ENCODE peak calls at places on chromosomes 2 and 18, in five cellular contexts. One of them, this sample, is unnamed.

GRCh38 chr2:72442270-72442669 is 294.6 kb upstream of the CYP26B1 start:
- DNase-seq in cardiac fibroblast: no peak
- DNase-seq in ovary: no peak
- DNase-seq in A549: no peak
- DNase-seq in foreskin fibroblast: no peak
- DNase-seq in this sample: no peak

GRCh38 chr2:167104691-167105090 is 216.4 kb downstream of the XIRP2 start:
- DNase-seq in cardiac fibroblast: no peak
- DNase-seq in ovary: no peak
- DNase-seq in A549: no peak
- DNase-seq in foreskin fibroblast: no peak
- DNase-seq in this sample: no peak

GRCh38 chr2:112004246-112004645 is 50.8 kb upstream of the TMEM87B start:
- DNase-seq in cardiac fibroblast: no peak
- DNase-seq in ovary: no peak
- DNase-seq in A549: no peak
- DNase-seq in foreskin fibroblast: no peak
- DNase-seq in this sample: no peak

GRCh38 chr2:215479536-215480240 is 43.8 kb upstream of the FN1 start:
- DNase-seq in cardiac fibroblast: no peak
- DNase-seq in ovary: no peak
- DNase-seq in A549: no peak
- DNase-seq in foreskin fibroblast: no peak
- DNase-seq in this sample: no peak

GRCh38 chr2:176830362-176830761 is 382.2 kb upstream of the HNRNPA3 start:
- DNase-seq in cardiac fibroblast: no peak
- DNase-seq in ovary: no peak
- DNase-seq in A549: peak
- DNase-seq in foreskin fibroblast: no peak
- DNase-seq in this sample: peak

GRCh38 chr2:238061310-238062202 is 755 bp downstream of the SCLY start:
- DNase-seq in cardiac fibroblast: peak
- DNase-seq in ovary: no peak
- DNase-seq in A549: peak
- DNase-seq in foreskin fibroblast: peak
- DNase-seq in this sample: peak

GRCh38 chr18:36265035-36265434 is 32.5 kb upstream of the FHOD3 start:
- DNase-seq in cardiac fibroblast: peak
- DNase-seq in ovary: no peak
- DNase-seq in A549: no peak
- DNase-seq in foreskin fibroblast: no peak
- DNase-seq in this sample: no peak

GRCh38 chr18:31241900-31242409 is 76.0 kb upstream of the DSG1 start:
- DNase-seq in cardiac fibroblast: no peak
- DNase-seq in ovary: no peak
- DNase-seq in A549: peak
- DNase-seq in foreskin fibroblast: no peak
- DNase-seq in this sample: peak

GRCh38 chr18:35029103-35029502 is 12.1 kb upstream of the MAPRE2 start:
- DNase-seq in cardiac fibroblast: peak
- DNase-seq in ovary: no peak
- DNase-seq in A549: no peak
- DNase-seq in foreskin fibroblast: peak
- DNase-seq in this sample: no peak

GRCh38 chr2:10141736-10142639 is 19.4 kb downstream of the RRM2 start:
- DNase-seq in cardiac fibroblast: peak
- DNase-seq in ovary: no peak
- DNase-seq in A549: peak
- DNase-seq in foreskin fibroblast: no peak
- DNase-seq in this sample: peak

GRCh38 chr2:222296911-222297599 is 1.7 kb downstream of the PAX3 start:
- DNase-seq in cardiac fibroblast: no peak
- DNase-seq in ovary: no peak
- DNase-seq in A549: no peak
- DNase-seq in foreskin fibroblast: no peak
- DNase-seq in this sample: no peak

GRCh38 chr18:76494541-76495403 is at the start of gene ZNF516:
- DNase-seq in cardiac fibroblast: peak
- DNase-seq in ovary: peak
- DNase-seq in A549: no peak
- DNase-seq in foreskin fibroblast: no peak
- DNase-seq in this sample: peak

GRCh38 chr2:88329815-88330603 is 122.5 kb downstream of the FOXI3 start:
- DNase-seq in cardiac fibroblast: peak
- DNase-seq in ovary: no peak
- DNase-seq in A549: peak
- DNase-seq in foreskin fibroblast: peak
- DNase-seq in this sample: no peak

GRCh38 chr2:48890732-48891131 is 135.2 kb upstream of the LHCGR start:
- DNase-seq in cardiac fibroblast: no peak
- DNase-seq in ovary: no peak
- DNase-seq in A549: no peak
- DNase-seq in foreskin fibroblast: no peak
- DNase-seq in this sample: no peak

DNA sequence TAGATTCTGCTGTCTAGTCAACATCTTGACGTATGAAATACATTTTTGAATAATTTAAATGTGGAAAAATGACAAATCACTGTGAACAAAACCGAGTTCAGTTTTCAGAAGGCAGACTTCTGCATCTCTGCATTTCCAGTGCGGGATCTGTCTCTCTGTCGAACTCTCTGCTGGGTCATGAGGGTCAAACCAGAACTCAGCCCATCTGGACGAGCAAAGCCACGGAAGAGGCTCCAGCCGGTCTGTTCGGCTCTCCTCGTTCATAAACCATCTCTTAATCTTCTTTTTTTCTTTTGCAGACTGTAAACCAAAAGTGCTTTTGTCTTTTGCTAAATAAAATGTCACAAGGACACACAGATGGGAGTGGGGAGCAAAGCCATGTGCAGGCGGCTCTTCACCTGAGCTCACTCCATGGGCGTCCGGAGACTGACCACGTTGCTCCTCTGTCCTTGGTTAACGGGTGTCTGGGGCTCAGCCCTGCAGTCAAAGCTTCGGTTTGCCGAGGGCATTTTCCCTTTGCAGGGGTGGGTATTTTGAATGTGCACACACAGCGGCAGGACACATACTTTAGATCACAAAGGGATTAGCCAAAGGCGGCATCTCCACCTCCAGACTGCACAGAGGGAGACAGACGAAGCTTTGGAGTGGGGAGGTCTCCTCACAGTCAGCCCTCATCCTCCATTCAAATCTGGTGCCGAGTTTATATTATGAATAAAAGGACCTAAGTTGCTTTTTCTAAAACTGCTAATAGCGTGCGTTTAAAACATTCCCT is 737.9 kb upstream of the SALL3 start:
- DNase-seq in cardiac fibroblast: no peak
- DNase-seq in ovary: no peak
- DNase-seq in A549: no peak
- DNase-seq in foreskin fibroblast: no peak
- DNase-seq in this sample: no peak
- H3K4me3 ChIP-seq in cardiac fibroblast: no peak
- H3K4me3 ChIP-seq in ovary: no peak
- H3K4me3 ChIP-seq in A549: no peak
- H3K4me3 ChIP-seq in foreskin fibroblast: no peak
- H3K4me3 ChIP-seq in this sample: no peak

DNA sequence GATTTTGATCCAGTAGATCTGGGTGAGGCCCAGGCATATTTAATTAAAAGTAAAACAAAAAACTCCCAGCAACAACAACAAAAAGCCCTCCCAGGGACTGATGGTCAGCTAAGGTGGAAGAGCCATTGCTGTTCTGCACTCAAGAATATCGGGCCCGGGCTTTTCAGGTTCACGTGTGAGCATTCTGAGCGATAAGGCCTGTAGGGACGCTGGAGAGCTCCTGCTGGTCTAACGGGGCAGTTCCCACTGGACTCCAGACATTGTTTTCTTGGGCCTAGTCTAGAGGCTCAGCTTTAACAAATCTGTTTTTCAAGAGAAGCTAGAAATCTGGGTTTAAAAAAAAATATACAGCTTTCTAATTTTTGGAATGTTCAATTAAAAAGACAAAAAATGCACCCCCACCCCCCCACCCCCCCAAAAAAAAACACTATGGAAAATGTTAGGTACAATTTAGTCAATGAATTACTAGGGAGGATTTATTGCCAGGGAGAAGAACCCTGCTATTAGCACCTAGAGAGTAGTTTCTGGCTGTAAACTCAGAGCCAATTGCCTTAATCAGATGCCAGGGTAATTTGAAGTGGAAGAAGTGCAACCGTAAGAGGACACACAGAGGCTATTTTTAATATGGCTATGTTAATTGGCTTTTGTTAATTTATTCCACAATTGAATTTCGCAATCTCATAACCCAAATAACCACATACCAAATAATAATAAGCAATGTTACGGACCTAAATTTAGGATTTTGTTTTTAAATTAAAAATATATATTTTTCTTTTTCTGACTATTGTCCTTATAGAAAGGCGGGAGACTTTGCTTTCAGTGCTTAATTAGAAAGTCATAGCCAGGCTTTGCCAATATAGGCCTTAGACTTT is 78.9 kb downstream of the MAP4K4 start:
- DNase-seq in cardiac fibroblast: peak
- DNase-seq in ovary: no peak
- DNase-seq in A549: peak
- DNase-seq in foreskin fibroblast: no peak
- DNase-seq in this sample: no peak
- TF ChIP-seq CTCF in cardiac fibroblast: peak
- TF ChIP-seq CTCF in ovary: no peak
- TF ChIP-seq CTCF in A549: no peak
- TF ChIP-seq CTCF in foreskin fibroblast: no peak
- TF ChIP-seq CTCF in this sample: peak

GRCh38 chr2:219059725-219060682 is 717 bp downstream of the IHH start:
- DNase-seq in cardiac fibroblast: no peak
- DNase-seq in ovary: no peak
- DNase-seq in A549: peak
- DNase-seq in foreskin fibroblast: no peak
- DNase-seq in this sample: no peak
- H3K4me3 ChIP-seq in cardiac fibroblast: no peak
- H3K4me3 ChIP-seq in ovary: peak
- H3K4me3 ChIP-seq in A549: peak
- H3K4me3 ChIP-seq in foreskin fibroblast: no peak
- H3K4me3 ChIP-seq in this sample: no peak

DNA sequence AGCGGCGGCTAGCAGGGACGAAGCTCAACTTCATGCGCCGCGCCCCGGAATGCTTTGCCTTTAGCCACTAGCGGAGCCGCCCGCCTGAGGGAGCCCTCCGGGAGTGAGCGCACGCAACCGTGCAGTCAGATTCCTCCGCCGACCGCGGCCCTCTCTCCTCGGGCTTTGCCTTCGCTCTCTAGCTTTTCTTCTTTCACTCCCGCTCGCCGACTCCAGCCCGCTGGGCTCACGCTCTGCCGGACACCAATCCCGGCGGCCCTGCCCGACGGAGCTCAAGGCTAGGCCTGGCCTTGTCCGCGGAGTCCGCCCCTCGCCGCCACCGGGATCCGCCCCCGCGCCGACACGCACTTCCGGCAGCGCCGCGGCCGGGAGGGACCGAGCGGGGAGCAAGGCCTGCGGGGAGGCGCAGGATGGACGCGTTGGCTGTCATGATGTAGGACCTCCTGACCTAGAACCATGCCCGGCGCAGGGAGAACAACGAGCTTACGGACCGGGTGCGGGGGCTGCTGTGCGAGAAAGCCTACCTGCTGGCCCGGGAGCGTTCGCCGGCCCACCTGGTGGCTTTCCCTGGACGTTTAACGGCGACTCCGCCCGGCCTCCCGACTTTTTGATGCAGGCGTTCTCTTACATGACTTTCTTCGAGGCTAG is 40.8 kb upstream of the AKAIN1 start:
- DNase-seq in cardiac fibroblast: peak
- DNase-seq in ovary: peak
- DNase-seq in A549: peak
- DNase-seq in foreskin fibroblast: peak
- DNase-seq in this sample: peak
- TF ChIP-seq CTCF in cardiac fibroblast: peak
- TF ChIP-seq CTCF in ovary: peak
- TF ChIP-seq CTCF in A549: no peak
- TF ChIP-seq CTCF in foreskin fibroblast: no peak
- TF ChIP-seq CTCF in this sample: no peak

GRCh38 chr2:230957756-230958391 is 32.8 kb upstream of the GPR55 start:
- DNase-seq in cardiac fibroblast: no peak
- DNase-seq in ovary: no peak
- DNase-seq in A549: no peak
- DNase-seq in foreskin fibroblast: no peak
- DNase-seq in this sample: no peak
- H3K4me3 ChIP-seq in cardiac fibroblast: peak
- H3K4me3 ChIP-seq in ovary: peak
- H3K4me3 ChIP-seq in A549: peak
- H3K4me3 ChIP-seq in foreskin fibroblast: peak
- H3K4me3 ChIP-seq in this sample: peak

GRCh38 chr2:165902929-165903328 is 50.6 kb downstream of the TTC21B start:
- DNase-seq in cardiac fibroblast: peak
- DNase-seq in ovary: no peak
- DNase-seq in A549: no peak
- DNase-seq in foreskin fibroblast: no peak
- DNase-seq in this sample: no peak
- TF ChIP-seq CTCF in cardiac fibroblast: no peak
- TF ChIP-seq CTCF in ovary: no peak
- TF ChIP-seq CTCF in A549: no peak
- TF ChIP-seq CTCF in foreskin fibroblast: peak
- TF ChIP-seq CTCF in this sample: no peak

This sample was measured in BE2C.